ENCODE peak calls at places on chromosomes 13 and 19, in ten cellular contexts. I is dorsolateral prefrontal cortex; C is mesendoderm; E is PC-3; Z is pancreas; Y is kidney epithelial cell; F is Caco-2; H is ascending aorta; V is aorta; B is CD8-positive, alpha-beta memory T cell. G is an unnamed sample. For H3K27me3, the result is how much of the 10 kb centered on the place peaks cover.

GRCh38 chr13:74229242-74229641 is 95.0 kb upstream of the KLF12 start:
- DNase-seq in C (no peak), B (no peak), V (no peak), H (no peak), I (no peak), Z (no peak), F (no peak), E (no peak), Y (no peak), G (no peak)

GRCh38 chr13:23687614-23688013 is 117.4 kb downstream of the TNFRSF19 start:
- DNase-seq in Z (no peak), E (no peak), Y (no peak), F (no peak), H (no peak), V (no peak), I (no peak), C (no peak), B (no peak), G (no peak)

GRCh38 chr19:34676697-34677385 is at the start of gene SCGB2B2:
- DNase-seq in F (no peak), H (peak), V (no peak), Z (peak), E (peak), Y (no peak), C (no peak), I (peak), B (peak), G (no peak)

GRCh38 chr19:45283443-45284033 is 32.5 kb downstream of the MARK4 start:
- DNase-seq in E (no peak), Y (no peak), Z (no peak), H (no peak), I (no peak), V (no peak), B (no peak), C (no peak), F (no peak), G (no peak)

GRCh38 chr13:32911506-32911905 is 104.7 kb upstream of the KL start:
- DNase-seq in Y (peak), E (peak), H (no peak), F (peak), I (no peak), Z (no peak), B (peak), V (no peak), C (peak), G (peak)

GRCh38 chr13:40401911-40402776 is 264.3 kb downstream of the FOXO1 start:
- DNase-seq in I (peak), H (peak), B (no peak), F (peak), E (peak), Z (peak), V (peak), Y (peak), C (peak), G (peak)

GRCh38 chr13:57629821-57630235 is 1.7 kb upstream of the PCDH17 start:
- DNase-seq in V (peak), I (peak), Y (peak), E (peak), H (peak), F (no peak), Z (peak), B (peak), C (peak), G (peak)

GRCh38 chr13:81395368-81395767 is 1054.4 kb upstream of the SPRY2 start:
- DNase-seq in C (peak), I (no peak), V (peak), B (no peak), F (no peak), E (no peak), H (no peak), Y (no peak), Z (no peak), G (no peak)

GRCh38 chr13:32917504-32917903 is 98.7 kb upstream of the KL start:
- DNase-seq in V (no peak), Z (no peak), Y (no peak), B (no peak), E (peak), F (no peak), H (no peak), C (no peak), I (no peak), G (peak)

DNA sequence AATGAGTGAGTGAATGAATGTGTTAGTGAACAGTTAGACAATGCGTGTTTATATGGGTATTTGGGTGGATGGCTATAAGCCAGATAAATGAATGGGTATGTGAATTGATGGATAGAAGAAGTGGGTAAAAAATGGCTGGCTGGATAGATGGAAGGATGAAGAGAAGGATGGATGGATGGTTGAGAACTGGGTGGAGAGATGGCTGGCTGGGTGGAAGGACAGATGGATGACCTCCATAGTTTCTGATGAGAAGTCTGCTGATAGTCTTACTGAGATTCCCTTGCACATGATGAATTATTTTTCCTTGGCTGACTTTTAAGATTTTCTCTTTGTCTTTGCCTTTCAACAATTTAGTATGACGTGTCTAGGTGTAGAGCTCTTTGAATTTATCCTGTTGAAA is 57.4 kb downstream of the RYR1 start:
- DNase-seq in E (no peak), B (no peak), Z (no peak), V (no peak), F (no peak), H (no peak), Y (no peak), I (no peak), C (no peak), G (no peak)
- H3K27me3 ChIP-seq in E (under half), B (under half), Z (under half), V (under half), F (under half), H (under half), Y (under half), I (under half), C (under half), G (under half)

DNA sequence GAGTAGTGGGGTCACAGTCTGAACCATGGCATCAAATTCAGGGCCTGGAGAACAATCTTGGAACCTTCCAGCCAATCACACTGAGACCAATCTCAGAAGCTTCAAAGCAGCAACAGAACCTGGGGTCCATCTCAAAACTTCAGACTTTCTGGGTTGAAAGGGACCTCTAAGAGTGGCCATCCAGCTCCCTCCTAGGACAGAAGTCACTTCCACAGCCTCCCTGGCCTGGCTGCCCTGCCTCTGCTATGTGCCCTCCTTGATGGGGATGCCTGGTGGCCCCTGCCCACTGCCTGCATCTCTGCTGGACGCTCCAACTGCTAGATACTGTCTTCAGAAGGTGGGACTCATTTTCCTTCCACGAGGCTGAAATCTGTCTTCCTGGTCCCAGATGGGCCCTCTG is 1.8 kb downstream of the TLE2 start:
- DNase-seq in I (no peak), H (no peak), E (no peak), F (no peak), Y (no peak), B (no peak), V (no peak), C (no peak), Z (no peak), G (no peak)
- H3K27me3 ChIP-seq in I (under half), H (under half), E (under half), F (under half), Y (half or more), B (under half), V (under half), C (under half), Z (under half), G (under half)

GRCh38 chr13:27820524-27821482 is 28.5 kb downstream of the GSX1 start:
- DNase-seq in V (no peak), B (no peak), Y (no peak), Z (no peak), E (no peak), I (no peak), H (peak), C (no peak), F (no peak), G (no peak)

GRCh38 chr13:27821566-27821965 is 29.3 kb downstream of the GSX1 start:
- DNase-seq in C (no peak), Z (no peak), Y (no peak), I (no peak), B (no peak), V (no peak), H (no peak), E (no peak), F (no peak), G (no peak)

GRCh38 chr13:27824121-27824520 is 31.8 kb downstream of the GSX1 start:
- DNase-seq in F (no peak), I (no peak), B (no peak), V (no peak), H (no peak), Y (no peak), C (no peak), Z (no peak), E (no peak), G (no peak)

GRCh38 chr13:27822258-27822872 is 30.1 kb downstream of the GSX1 start:
- DNase-seq in H (no peak), B (no peak), V (no peak), F (no peak), E (no peak), Z (no peak), Y (no peak), I (no peak), C (no peak), G (no peak)

DNA sequence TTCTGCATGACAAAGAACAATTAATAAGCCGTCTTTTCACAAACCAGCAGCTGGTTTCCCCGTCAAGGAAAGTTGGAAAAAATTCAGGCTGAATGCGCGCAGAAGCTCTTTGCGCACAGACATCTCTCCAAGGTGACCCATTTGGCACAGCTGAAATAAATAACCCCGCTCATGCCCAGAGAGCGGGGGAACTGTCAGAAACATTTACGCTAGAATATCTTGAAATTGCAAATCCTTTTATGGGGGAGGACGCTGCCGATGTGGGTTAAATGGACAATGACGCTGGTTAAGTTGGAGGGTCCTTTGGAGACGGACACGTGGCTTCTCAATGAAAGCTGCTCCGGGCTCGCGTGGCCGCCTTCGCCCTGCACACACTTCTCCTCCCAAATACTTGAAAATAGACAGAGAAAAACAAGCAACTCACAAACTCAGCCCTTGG is 30.6 kb downstream of the GSX1 start:
- DNase-seq in V (no peak), I (no peak), Z (no peak), Y (no peak), B (no peak), C (no peak), F (no peak), H (no peak), E (no peak), G (no peak)
- H3K27me3 ChIP-seq in V (under half), I (half or more), Z (under half), Y (half or more), B (under half), C (half or more), F (under half), H (under half), E (half or more), G (under half)

GRCh38 chr13:29654807-29655547 is 59.5 kb upstream of the SLC7A1 start:
- DNase-seq in B (no peak), Y (no peak), V (no peak), Z (no peak), H (no peak), C (no peak), I (no peak), F (no peak), E (peak), G (peak)
- H3K27me3 ChIP-seq in B (under half), Y (under half), V (under half), Z (under half), H (under half), C (under half), I (under half), F (under half), E (under half), G (under half)

GRCh38 chr13:102399791-102400618 is 1.8 kb downstream of the FGF14 start:
- DNase-seq in B (peak), I (peak), F (no peak), Y (no peak), E (no peak), C (peak), H (no peak), Z (peak), V (peak), G (no peak)

GRCh38 chr13:102402292-102402691 is 444 bp upstream of the FGF14 start:
- DNase-seq in H (peak), Y (peak), Z (no peak), V (peak), E (no peak), B (peak), C (peak), I (peak), F (no peak), G (peak)

GRCh38 chr13:102401755-102402154 is at the start of gene FGF14:
- DNase-seq in I (no peak), C (no peak), Y (no peak), E (no peak), B (no peak), Z (no peak), H (no peak), V (no peak), F (no peak), G (no peak)

GRCh38 chr13:102401305-102401704 is 543 bp downstream of the FGF14 start:
- DNase-seq in B (no peak), E (no peak), Y (no peak), C (no peak), Z (no peak), H (no peak), V (no peak), F (no peak), I (no peak), G (peak)

DNA sequence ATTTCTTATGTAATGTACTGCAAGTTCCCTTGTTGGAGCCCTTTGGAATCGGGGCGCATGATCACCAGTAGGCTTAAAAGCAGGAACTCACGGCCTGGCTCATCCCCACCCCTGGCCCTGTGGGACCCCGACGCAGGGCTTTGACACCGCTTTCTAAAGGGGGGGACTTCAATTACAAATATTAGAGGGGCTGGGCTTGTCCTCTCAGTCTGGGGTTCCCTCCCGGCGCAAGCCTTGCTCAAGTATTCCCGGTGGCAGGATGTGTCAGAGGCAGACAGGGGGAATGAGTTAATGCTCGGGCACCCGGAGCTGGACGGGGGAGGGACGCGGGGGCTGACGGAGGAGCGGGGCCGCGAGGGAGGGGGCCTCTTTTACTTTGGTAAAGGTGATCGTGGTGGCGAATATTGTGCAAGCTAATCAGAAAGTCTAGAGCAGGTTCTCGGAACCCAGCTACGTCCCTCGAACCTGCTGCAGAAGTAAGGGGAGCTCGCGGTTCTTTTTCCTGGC is 1.2 kb downstream of the FGF14 start:
- DNase-seq in I (peak), F (no peak), Y (no peak), Z (peak), C (peak), E (no peak), V (peak), B (peak), H (peak), G (peak)
- H3K27me3 ChIP-seq in I (under half), F (under half), Y (under half), Z (under half), C (under half), E (half or more), V (under half), B (under half), H (under half), G (under half)

DNA sequence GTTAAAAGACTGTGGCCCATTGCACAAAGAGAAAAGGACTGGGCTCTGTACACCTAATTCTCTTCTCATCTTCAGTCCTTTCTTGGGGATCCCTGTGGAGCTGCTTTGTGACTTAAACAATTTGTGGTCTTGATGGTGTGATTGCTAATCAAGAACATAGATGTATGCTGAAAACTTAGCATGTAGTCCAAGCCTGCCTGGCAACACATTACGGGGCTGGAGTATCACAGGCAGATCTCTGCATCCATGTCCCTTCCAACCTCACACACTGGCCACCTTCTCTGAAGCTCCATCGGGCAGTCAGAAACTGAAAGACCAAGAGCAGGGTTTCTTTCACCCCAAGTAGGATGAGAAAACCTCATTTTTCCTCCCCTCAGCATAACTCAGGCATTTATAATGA is 69.6 kb upstream of the ARGLU1 start:
- DNase-seq in E (no peak), C (no peak), V (no peak), I (no peak), Y (no peak), F (no peak), H (no peak), B (no peak), Z (no peak), G (no peak)
- H3K27me3 ChIP-seq in E (half or more), C (under half), V (under half), I (under half), Y (under half), F (under half), H (under half), B (under half), Z (under half), G (under half)

DNA sequence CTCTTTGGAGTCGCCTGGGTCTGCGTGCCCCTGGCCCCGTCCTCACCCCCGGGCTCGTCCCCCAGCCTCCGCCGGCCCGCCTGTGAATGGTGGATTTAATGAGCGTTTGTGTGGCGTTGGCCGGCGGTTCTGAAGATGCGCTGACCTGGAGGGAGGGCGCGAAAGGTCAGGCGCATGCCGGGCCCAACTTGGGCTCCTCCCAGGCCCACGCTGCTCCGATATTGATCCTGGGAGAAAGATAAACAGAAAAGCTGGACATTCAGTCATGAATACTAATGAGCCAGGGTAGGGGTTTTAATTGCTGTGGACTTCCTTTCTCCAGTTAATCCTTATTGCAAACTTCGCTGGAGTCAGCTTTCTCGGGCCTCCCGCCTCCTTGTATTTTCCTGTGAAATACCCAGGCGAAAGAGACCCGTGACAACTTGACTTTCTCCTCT is 10.2 kb downstream of the ZIC2 start:
- DNase-seq in F (no peak), I (no peak), B (no peak), Z (no peak), C (peak), E (no peak), Y (no peak), V (no peak), H (no peak), G (no peak)
- H3K27me3 ChIP-seq in F (under half), I (half or more), B (half or more), Z (under half), C (under half), E (half or more), Y (half or more), V (under half), H (half or more), G (half or more)

G was measured in bronchial epithelial cell.